ENCODE peak calls at places on chromosomes 13 and 19, in five cellular contexts. Z is GM12878, E is HCT116, O is K562, H is HepG2. X is an unnamed sample. For H3K79me2, the result is how much of the 10 kb centered on the place peaks cover.

GRCh38 chr13:113742445-113743120 is 16.4 kb upstream of the TMEM255B start:
- DNase-seq in Z (no peak), E (no peak), O (no peak), H (no peak), X (no peak)

GRCh38 chr13:75468602-75469001 is 13.4 kb downstream of the TBC1D4 start:
- DNase-seq in Z (no peak), E (no peak), O (no peak), H (no peak), X (no peak)

GRCh38 chr13:40652588-40652940 is 13.9 kb downstream of the FOXO1 start:
- DNase-seq in Z (no peak), E (no peak), O (no peak), H (no peak), X (no peak)

GRCh38 chr13:74103970-74104555 is 30.1 kb downstream of the KLF12 start:
- DNase-seq in Z (no peak), E (no peak), O (no peak), H (no peak), X (no peak)

GRCh38 chr13:74710006-74710405 is 575.8 kb upstream of the KLF12 start:
- DNase-seq in Z (no peak), E (no peak), O (no peak), H (no peak), X (no peak)

GRCh38 chr13:19159181-19159580 is 22.4 kb downstream of the TUBA3C start:
- DNase-seq in Z (no peak), E (no peak), O (no peak), H (no peak), X (no peak)

GRCh38 chr19:46604781-46605355 is 3.7 kb downstream of the CALM3 start:
- DNase-seq in Z (no peak), E (no peak), O (no peak), H (no peak), X (peak)

GRCh38 chr13:51249767-51250741 is 27.9 kb downstream of the FAM124A start:
- DNase-seq in Z (no peak), E (peak), O (peak), H (peak), X (peak)

GRCh38 chr19:13018037-13018914 is 23.0 kb downstream of the NFIX start:
- DNase-seq in Z (no peak), E (no peak), O (peak), H (no peak), X (peak)

GRCh38 chr13:44155422-44156293 is 218.0 kb upstream of the SERP2 start:
- DNase-seq in Z (no peak), E (no peak), O (no peak), H (no peak), X (no peak)

GRCh38 chr13:100517135-100517534 is 71.5 kb downstream of the GGACT start:
- DNase-seq in Z (no peak), E (no peak), O (no peak), H (peak), X (no peak)

GRCh38 chr19:27764186-27764804 is 1448.7 kb downstream of the UQCRFS1 start:
- DNase-seq in Z (no peak), E (no peak), O (no peak), H (no peak), X (no peak)

GRCh38 chr19:29694669-29695627 is 20.1 kb downstream of the C19orf12 start:
- DNase-seq in Z (no peak), E (no peak), O (peak), H (peak), X (peak)

GRCh38 chr19:19459707-19460251 is 54.3 kb downstream of the GATAD2A start:
- DNase-seq in Z (no peak), E (no peak), O (no peak), H (no peak), X (no peak)

GRCh38 chr19:6059996-6060599 is 50.2 kb downstream of the RFX2 start:
- DNase-seq in Z (no peak), E (no peak), O (no peak), H (no peak), X (no peak)

GRCh38 chr13:33058816-33059215 is 42.6 kb downstream of the KL start:
- DNase-seq in Z (no peak), E (no peak), O (no peak), H (no peak), X (no peak)

GRCh38 chr13:43171489-43171888 is 148.1 kb downstream of the DNAJC15 start:
- DNase-seq in Z (no peak), E (no peak), O (no peak), H (no peak), X (no peak)

GRCh38 chr13:42474954-42475353 is 99.0 kb upstream of the TNFSF11 start:
- DNase-seq in Z (no peak), E (no peak), O (no peak), H (no peak), X (no peak)

GRCh38 chr19:23071087-23071511 is 45.7 kb upstream of the ZNF730 start:
- DNase-seq in Z (no peak), E (no peak), O (no peak), H (no peak), X (peak)

GRCh38 chr19:3095375-3096191 is 1.4 kb downstream of the GNA11 start:
- DNase-seq in Z (no peak), E (no peak), O (peak), H (peak), X (no peak)

GRCh38 chr13:100173203-100173602 is 84.3 kb downstream of the PCCA start:
- DNase-seq in Z (no peak), E (no peak), O (no peak), H (no peak), X (no peak)

GRCh38 chr13:89726690-89727435 is 1620.6 kb upstream of the MIR17HG start:
- DNase-seq in Z (no peak), E (no peak), O (no peak), H (no peak), X (no peak)

GRCh38 chr13:51689597-51689996 is 105.3 kb downstream of the WDFY2 start:
- DNase-seq in Z (no peak), E (no peak), O (no peak), H (peak), X (no peak)

GRCh38 chr19:5225486-5226345 is 114.9 kb downstream of the PTPRS start:
- DNase-seq in Z (no peak), E (no peak), O (peak), H (peak), X (peak)

GRCh38 chr19:18520848-18521691 is 800 bp downstream of the ELL start:
- DNase-seq in Z (no peak), E (no peak), O (no peak), H (no peak), X (no peak)

DNA sequence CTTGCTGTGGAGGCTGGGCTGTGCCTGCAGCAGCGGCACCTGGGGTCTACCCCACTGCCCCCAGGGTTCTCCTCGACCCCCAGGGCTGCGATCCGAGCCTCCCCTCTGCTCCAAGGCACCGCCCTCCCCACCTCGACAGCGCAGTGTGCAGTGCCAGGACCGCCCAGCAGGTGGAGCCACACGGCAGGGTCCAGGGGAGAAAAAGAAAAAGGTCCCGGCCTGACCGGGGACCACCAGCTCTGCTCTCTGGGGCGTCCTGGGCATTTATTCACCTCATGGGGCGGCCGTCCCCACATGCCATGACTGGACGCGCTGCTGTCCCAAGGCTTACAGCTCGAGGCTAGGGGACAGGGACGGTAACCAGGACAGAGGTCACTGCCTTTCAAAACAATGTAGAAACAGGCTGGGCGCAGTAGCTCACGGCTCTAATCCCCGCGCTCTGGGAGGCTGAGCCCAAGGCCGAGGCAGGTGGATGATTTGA is 10.6 kb downstream of the REXO1 start:
- DNase-seq in Z (no peak), E (no peak), O (peak), H (peak), X (peak)
- H3K79me2 ChIP-seq in Z (under half), E (half or more), O (half or more), H (under half), X (half or more)

DNA sequence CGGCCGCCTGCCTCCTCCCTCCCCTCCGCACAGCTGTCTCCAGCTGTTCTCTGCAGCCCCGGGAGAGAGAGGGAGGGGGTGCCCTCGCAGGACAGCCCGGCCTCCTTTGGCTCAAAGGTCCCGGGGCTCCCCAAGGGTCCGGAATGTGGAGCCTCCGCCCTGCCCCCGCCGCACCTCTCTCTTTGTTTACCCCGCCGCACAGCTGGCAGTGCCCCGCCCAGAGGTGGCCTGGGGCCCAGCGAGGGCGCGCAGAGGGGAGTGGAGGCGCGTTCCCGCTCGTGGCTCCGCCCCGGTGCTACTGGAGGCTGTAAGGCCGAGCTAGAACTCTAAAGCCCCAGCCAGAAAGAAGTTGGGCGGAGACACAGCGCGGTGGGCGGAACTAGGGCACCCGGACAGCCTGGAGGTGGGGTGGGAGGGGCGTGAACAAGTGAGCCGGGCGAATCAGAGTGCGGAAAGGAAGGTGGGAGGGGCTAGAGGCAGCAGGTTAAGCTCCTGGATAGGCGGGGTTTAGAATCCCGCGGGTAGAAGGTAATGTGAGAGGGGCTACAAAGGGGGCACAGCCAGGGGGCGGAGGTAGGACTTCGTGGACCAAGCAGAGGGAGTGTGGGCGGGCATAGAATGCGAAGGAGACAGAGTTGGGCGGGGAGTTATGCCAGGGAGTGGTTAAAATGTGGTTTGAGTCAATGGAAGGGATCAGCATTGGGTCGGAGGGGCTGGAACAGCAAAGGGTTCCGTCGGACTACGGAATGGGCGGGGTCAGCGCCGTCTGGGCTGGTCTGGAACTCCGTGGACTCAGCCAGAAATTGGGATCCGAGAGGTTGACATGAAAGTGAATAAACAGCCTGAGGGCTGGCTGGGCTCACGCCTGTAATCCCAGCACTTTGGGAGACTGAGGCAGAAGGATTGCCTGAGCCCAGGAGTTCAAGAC is 2.8 kb downstream of the LTBP4 start:
- DNase-seq in Z (peak), E (peak), O (peak), H (peak), X (peak)
- TF ChIP-seq POLR2AphosphoS5 in Z (no peak), E (no peak), O (no peak), H (no peak), X (no peak)

DNA sequence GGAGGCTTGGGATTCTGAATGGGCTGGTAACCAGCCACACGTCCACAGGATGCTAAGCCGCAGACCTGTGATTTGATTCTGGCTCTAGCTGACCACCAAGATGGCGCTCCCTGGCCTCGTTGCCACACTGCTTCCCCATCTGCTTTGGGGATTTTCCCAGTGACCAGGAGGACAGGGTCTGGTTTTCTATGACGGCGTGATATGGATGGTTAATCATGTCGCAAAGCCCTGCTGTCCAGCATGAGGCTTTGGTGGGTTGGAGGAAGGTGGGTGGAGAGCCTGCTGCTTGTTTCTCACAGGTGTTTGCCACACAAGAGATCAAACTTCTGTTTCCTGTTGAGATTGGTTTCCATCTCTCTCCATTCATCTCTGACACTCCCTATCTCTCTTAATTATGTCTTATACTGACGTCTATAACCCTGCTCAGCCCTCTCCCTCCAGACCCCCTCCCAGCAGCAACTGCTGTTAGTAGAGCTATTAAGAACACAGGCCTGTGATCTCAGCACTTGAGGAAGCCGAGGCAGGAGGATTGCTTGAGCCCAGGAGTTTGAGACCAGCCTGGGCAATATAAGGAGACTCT is 102.7 kb downstream of the SIPA1L3 start:
- DNase-seq in Z (peak), E (no peak), O (no peak), H (no peak), X (no peak)
- H3K79me2 ChIP-seq in Z (under half), E (under half), O (under half), H (under half), X (half or more)

GRCh38 chr19:35745328-35746086 is at the start of the genes PSENEN and U2AF1L4:
- DNase-seq in Z (peak), E (peak), O (peak), H (peak), X (peak)
- TF ChIP-seq POLR2AphosphoS5 in Z (peak), E (peak), O (no peak), H (peak), X (peak)

GRCh38 chr19:41263850-41264580 is at the start of gene HNRNPUL1:
- DNase-seq in Z (peak), E (peak), O (peak), H (peak), X (peak)
- H3K79me2 ChIP-seq in Z (under half), E (under half), O (half or more), H (under half), X (half or more)